ENCODE peak calls at places on chromosomes 12 and 14, in seven cellular contexts. B is transverse colon, X is spleen, V is HCT116, M is ovary, I is prostate gland, O is right lobe of liver. E is an unnamed sample.

GRCh38 chr14:59771577-59771976 is 99.0 kb downstream of the RTN1 start:
- DNase-seq in X (no peak), M (no peak), V (no peak), B (no peak), I (no peak), O (no peak), E (no peak)

GRCh38 chr14:61129168-61129745 is 148.2 kb downstream of the SLC38A6 start:
- DNase-seq in B (no peak), M (no peak), O (no peak), V (no peak), I (no peak), X (no peak), E (no peak)

GRCh38 chr14:71468701-71469100 is 463.5 kb upstream of the RGS6 start:
- DNase-seq in M (no peak), X (no peak), O (no peak), B (no peak), V (no peak), I (no peak), E (no peak)

GRCh38 chr12:51846911-51847829 is 1.3 kb downstream of the FIGNL2 start:
- DNase-seq in B (peak; percentile 44), X (peak; percentile 84), M (no peak), O (no peak), I (peak; percentile 34), V (no peak), E (no peak)

GRCh38 chr12:58509116-58509885 is 411.0 kb downstream of the LRIG3 start:
- DNase-seq in M (no peak), I (no peak), O (no peak), V (no peak), B (no peak), X (no peak), E (no peak)

GRCh38 chr14:44657688-44658388 is 150.8 kb upstream of the FSCB start:
- DNase-seq in X (no peak), V (no peak), O (no peak), M (no peak), B (no peak), I (no peak), E (no peak)

GRCh38 chr12:20272171-20272570 is 96.2 kb upstream of the PDE3A start:
- DNase-seq in I (no peak), V (no peak), B (no peak), M (no peak), O (no peak), X (no peak), E (no peak)

GRCh38 chr14:25052921-25053320 is 3.0 kb upstream of the STXBP6 start:
- DNase-seq in V (no peak), M (no peak), B (no peak), O (no peak), X (no peak), I (no peak), E (no peak)

GRCh38 chr14:72736348-72736747 is 157.6 kb downstream of the DPF3 start:
- DNase-seq in X (no peak), O (no peak), I (no peak), B (no peak), V (no peak), M (no peak), E (peak; percentile 49)

GRCh38 chr14:33404054-33404453 is 465.4 kb downstream of the NPAS3 start:
- DNase-seq in X (no peak), V (no peak), O (no peak), I (no peak), M (no peak), B (no peak), E (no peak)

GRCh38 chr12:84730561-84731162 is 181.9 kb downstream of the SLC6A15 start:
- DNase-seq in B (no peak), O (no peak), M (no peak), V (no peak), X (no peak), I (no peak), E (no peak)

GRCh38 chr12:57750561-57751431 is 1.3 kb downstream of the CDK4 start:
- DNase-seq in X (no peak), M (no peak), V (no peak), B (no peak), I (no peak), O (no peak), E (no peak)

GRCh38 chr14:80468331-80469122 is 257.2 kb upstream of the DIO2 start:
- DNase-seq in O (no peak), V (no peak), B (no peak), I (peak; percentile 7), X (no peak), M (no peak), E (no peak)

GRCh38 chr12:27422697-27423096 is 23.8 kb upstream of the SMCO2 start:
- DNase-seq in M (no peak), X (no peak), I (no peak), O (no peak), B (no peak), V (no peak), E (no peak)

DNA sequence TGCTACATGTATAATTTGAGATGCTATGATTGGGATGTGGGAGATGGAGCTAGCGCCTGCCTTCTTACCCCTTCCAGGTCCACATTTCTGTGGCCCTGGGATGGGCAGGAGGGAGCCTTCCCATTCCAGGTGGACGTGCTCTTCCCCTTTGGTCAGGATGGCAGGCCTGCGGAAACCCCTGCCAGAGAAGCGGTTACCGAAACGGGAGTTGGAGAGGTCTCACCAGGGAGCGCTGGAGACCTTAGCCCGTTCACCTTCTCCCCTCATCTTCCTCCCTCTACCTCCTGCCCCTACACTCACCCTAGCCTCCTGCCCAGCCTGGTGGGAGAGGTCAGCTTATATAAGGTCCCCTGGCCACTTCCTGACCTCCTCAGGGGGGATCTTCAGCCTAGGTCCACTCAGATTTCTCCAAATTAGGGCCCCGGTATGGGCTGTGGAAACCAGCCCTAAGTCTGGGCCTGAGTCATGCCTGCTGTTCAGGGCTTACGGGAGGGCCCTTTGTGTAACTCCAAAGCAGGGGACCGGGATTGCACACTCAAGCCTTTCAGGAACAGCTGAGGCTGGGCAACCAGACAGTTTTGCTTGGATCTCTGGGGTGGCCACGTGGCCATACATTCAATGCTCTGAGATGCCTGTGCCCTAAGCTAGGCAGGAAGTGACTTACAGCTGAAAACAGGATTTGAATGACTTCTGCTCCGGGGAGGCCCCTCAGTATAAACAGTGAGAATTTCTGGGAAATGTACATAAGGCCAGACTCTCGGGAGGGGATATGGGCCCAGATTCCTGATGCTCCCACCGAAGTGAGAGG is 10.2 kb upstream of the MEG3 start:
- DNase-seq in I (no peak), O (no peak), V (no peak), B (no peak), M (no peak), X (peak; percentile 40), E (no peak)
- H3K27ac ChIP-seq in I (no peak overlapping the region), O (no peak overlapping the region), V (no peak overlapping the region), B (no peak overlapping the region), M (no peak overlapping the region), X (no peak overlapping the region), E (no peak overlapping the region)

GRCh38 chr12:118534003-118534402 is 157.6 kb downstream of the SUDS3 start:
- DNase-seq in V (no peak), O (no peak), B (no peak), X (no peak), I (no peak), M (no peak), E (no peak)
- TF ChIP-seq POLR2A in V (no peak), O (no peak), B (no peak), X (no peak), I (no peak), M (no peak), E (no peak)

GRCh38 chr12:121628037-121628436 is 1.7 kb downstream of the ORAI1 start:
- DNase-seq in O (no peak), X (peak; percentile 80), V (no peak), B (peak; percentile 55), I (no peak), M (peak; percentile 55), E (no peak)

GRCh38 chr12:121628536-121628935 is 2.2 kb downstream of the ORAI1 start:
- DNase-seq in X (no peak), M (no peak), B (no peak), O (no peak), I (no peak), V (no peak), E (no peak)

GRCh38 chr12:121626087-121626852 is at the start of gene ORAI1:
- DNase-seq in V (peak; percentile 83), O (peak; percentile 98), I (peak; percentile 97), B (peak; percentile 98), X (peak; percentile 99), M (peak; percentile 98), E (peak; percentile 94)

GRCh38 chr12:121630791-121631190 is 4.5 kb downstream of the ORAI1 start:
- DNase-seq in X (no peak), M (no peak), B (no peak), I (no peak), O (no peak), V (no peak), E (no peak)

GRCh38 chr12:121626853-121627623 is 708 bp downstream of the ORAI1 start:
- DNase-seq in I (peak; percentile 47), X (peak; percentile 91), V (no peak), M (peak; percentile 49), O (peak; percentile 78), B (peak; percentile 63), E (peak; percentile 34)
- TF ChIP-seq CTCF in I (peak; percentile 5), X (no peak), V (no peak), M (no peak), O (peak; percentile 1), B (no peak), E (peak; percentile 5)

GRCh38 chr14:77638738-77639137 is 22.3 kb upstream of the SPTLC2 start:
- DNase-seq in M (no peak), B (no peak), X (no peak), I (no peak), O (no peak), V (no peak), E (no peak)
- H3K27ac ChIP-seq in M (no peak overlapping the region), B (no peak overlapping the region), X (no peak overlapping the region), I (no peak overlapping the region), O (no peak overlapping the region), V (no peak overlapping the region), E (no peak overlapping the region)

GRCh38 chr14:89303452-89304435 is 113.3 kb downstream of the FOXN3 start:
- DNase-seq in M (peak; percentile 60), X (peak; percentile 79), B (peak; percentile 64), O (no peak), V (no peak), I (peak; percentile 59), E (peak; percentile 59)
- TF ChIP-seq POLR2A in M (peak; percentile 12), X (no peak), B (peak; percentile 36), O (no peak), V (no peak), I (peak; percentile 19), E (peak; percentile 46)

DNA sequence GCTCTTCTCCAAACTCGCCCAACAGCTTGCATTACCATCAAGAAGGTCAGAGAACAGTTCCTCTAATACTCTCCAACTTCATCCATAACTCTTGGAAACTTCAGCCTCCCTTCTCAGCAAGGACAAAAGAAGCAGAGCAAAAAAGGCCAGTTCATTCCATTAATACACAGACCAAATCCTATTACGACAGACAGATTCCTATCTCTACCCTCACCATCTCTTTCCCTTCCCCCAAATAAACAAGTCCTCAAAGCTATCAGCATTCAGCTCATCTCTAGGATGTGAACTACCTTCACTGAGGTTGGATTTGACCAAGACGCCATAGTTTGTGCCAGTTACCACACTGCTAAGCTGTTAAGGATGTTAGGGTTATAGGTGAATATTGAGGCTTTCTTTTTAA is 25.2 kb downstream of the SINHCAF start:
- DNase-seq in B (no peak), V (no peak), M (no peak), O (no peak), X (no peak), I (no peak), E (no peak)
- TF ChIP-seq CTCF in B (no peak), V (no peak), M (no peak), O (no peak), X (no peak), I (no peak), E (no peak)

GRCh38 chr14:105281354-105282097 is 19.3 kb downstream of the BRF1 start:
- DNase-seq in V (no peak), B (no peak), I (no peak), X (no peak), O (no peak), M (no peak), E (no peak)
- H3K27ac ChIP-seq in V (no peak overlapping the region), B (no peak overlapping the region), I (no peak overlapping the region), X (no peak overlapping the region), O (no peak overlapping the region), M (no peak overlapping the region), E (no peak overlapping the region)